ENCODE peak calls at places on chromosomes 12 and 14, in eight cellular contexts. One of them, this sample, is unnamed.

GRCh38 chr12:54173906-54174471 is 14.8 kb downstream of the SMUG1 start:
- DNase-seq in K562: no peak
- DNase-seq in astrocyte: no peak
- DNase-seq in GM12878: no peak
- DNase-seq in CD8-positive, alpha-beta T cell: no peak
- DNase-seq in spleen: no peak
- DNase-seq in stomach: no peak
- DNase-seq in body of pancreas: no peak
- DNase-seq in this sample: no peak

GRCh38 chr12:8722286-8722685 is 24.5 kb downstream of the RIMKLB start:
- DNase-seq in K562: no peak
- DNase-seq in astrocyte: no peak
- DNase-seq in GM12878: no peak
- DNase-seq in CD8-positive, alpha-beta T cell: no peak
- DNase-seq in spleen: no peak
- DNase-seq in stomach: no peak
- DNase-seq in body of pancreas: no peak
- DNase-seq in this sample: no peak

GRCh38 chr12:6295187-6295811 is 15.2 kb upstream of the PLEKHG6 start:
- DNase-seq in K562: peak
- DNase-seq in astrocyte: peak
- DNase-seq in GM12878: no peak
- DNase-seq in CD8-positive, alpha-beta T cell: no peak
- DNase-seq in spleen: no peak
- DNase-seq in stomach: peak
- DNase-seq in body of pancreas: peak
- DNase-seq in this sample: peak

GRCh38 chr14:99213101-99213500 is 58.9 kb downstream of the BCL11B start:
- DNase-seq in K562: no peak
- DNase-seq in astrocyte: peak
- DNase-seq in GM12878: no peak
- DNase-seq in CD8-positive, alpha-beta T cell: peak
- DNase-seq in spleen: peak
- DNase-seq in stomach: no peak
- DNase-seq in body of pancreas: no peak
- DNase-seq in this sample: no peak

GRCh38 chr14:104094709-104095425 is 9.4 kb downstream of the ASPG start:
- DNase-seq in K562: peak
- DNase-seq in astrocyte: no peak
- DNase-seq in GM12878: no peak
- DNase-seq in CD8-positive, alpha-beta T cell: peak
- DNase-seq in spleen: peak
- DNase-seq in stomach: peak
- DNase-seq in body of pancreas: peak
- DNase-seq in this sample: peak

GRCh38 chr14:99737451-99737951 is 53.4 kb downstream of the CYP46A1 start:
- DNase-seq in K562: no peak
- DNase-seq in astrocyte: no peak
- DNase-seq in GM12878: no peak
- DNase-seq in CD8-positive, alpha-beta T cell: no peak
- DNase-seq in spleen: no peak
- DNase-seq in stomach: peak
- DNase-seq in body of pancreas: peak
- DNase-seq in this sample: no peak

GRCh38 chr14:104799657-104800599 is 973 bp upstream of the ZBTB42 start:
- DNase-seq in K562: peak
- DNase-seq in astrocyte: peak
- DNase-seq in GM12878: no peak
- DNase-seq in CD8-positive, alpha-beta T cell: peak
- DNase-seq in spleen: peak
- DNase-seq in stomach: peak
- DNase-seq in body of pancreas: peak
- DNase-seq in this sample: peak

GRCh38 chr12:92943482-92944250 is 14.6 kb upstream of the EEA1 start:
- DNase-seq in K562: peak
- DNase-seq in astrocyte: peak
- DNase-seq in GM12878: no peak
- DNase-seq in CD8-positive, alpha-beta T cell: no peak
- DNase-seq in spleen: no peak
- DNase-seq in stomach: no peak
- DNase-seq in body of pancreas: no peak
- DNase-seq in this sample: no peak

GRCh38 chr12:12376636-12377448 is 20.0 kb downstream of the BORCS5 start:
- DNase-seq in K562: peak
- DNase-seq in astrocyte: peak
- DNase-seq in GM12878: peak
- DNase-seq in CD8-positive, alpha-beta T cell: no peak
- DNase-seq in spleen: no peak
- DNase-seq in stomach: no peak
- DNase-seq in body of pancreas: peak
- DNase-seq in this sample: peak

GRCh38 chr12:12384601-12385321 is 27.9 kb downstream of the BORCS5 start:
- DNase-seq in K562: peak
- DNase-seq in astrocyte: no peak
- DNase-seq in GM12878: no peak
- DNase-seq in CD8-positive, alpha-beta T cell: peak
- DNase-seq in spleen: no peak
- DNase-seq in stomach: no peak
- DNase-seq in body of pancreas: no peak
- DNase-seq in this sample: no peak

GRCh38 chr12:12380949-12381593 is 24.2 kb downstream of the BORCS5 start:
- DNase-seq in K562: no peak
- DNase-seq in astrocyte: no peak
- DNase-seq in GM12878: no peak
- DNase-seq in CD8-positive, alpha-beta T cell: no peak
- DNase-seq in spleen: no peak
- DNase-seq in stomach: no peak
- DNase-seq in body of pancreas: no peak
- DNase-seq in this sample: no peak

GRCh38 chr12:12381982-12382381 is 25.1 kb downstream of the BORCS5 start:
- DNase-seq in K562: peak
- DNase-seq in astrocyte: no peak
- DNase-seq in GM12878: no peak
- DNase-seq in CD8-positive, alpha-beta T cell: no peak
- DNase-seq in spleen: no peak
- DNase-seq in stomach: no peak
- DNase-seq in body of pancreas: no peak
- DNase-seq in this sample: no peak

DNA sequence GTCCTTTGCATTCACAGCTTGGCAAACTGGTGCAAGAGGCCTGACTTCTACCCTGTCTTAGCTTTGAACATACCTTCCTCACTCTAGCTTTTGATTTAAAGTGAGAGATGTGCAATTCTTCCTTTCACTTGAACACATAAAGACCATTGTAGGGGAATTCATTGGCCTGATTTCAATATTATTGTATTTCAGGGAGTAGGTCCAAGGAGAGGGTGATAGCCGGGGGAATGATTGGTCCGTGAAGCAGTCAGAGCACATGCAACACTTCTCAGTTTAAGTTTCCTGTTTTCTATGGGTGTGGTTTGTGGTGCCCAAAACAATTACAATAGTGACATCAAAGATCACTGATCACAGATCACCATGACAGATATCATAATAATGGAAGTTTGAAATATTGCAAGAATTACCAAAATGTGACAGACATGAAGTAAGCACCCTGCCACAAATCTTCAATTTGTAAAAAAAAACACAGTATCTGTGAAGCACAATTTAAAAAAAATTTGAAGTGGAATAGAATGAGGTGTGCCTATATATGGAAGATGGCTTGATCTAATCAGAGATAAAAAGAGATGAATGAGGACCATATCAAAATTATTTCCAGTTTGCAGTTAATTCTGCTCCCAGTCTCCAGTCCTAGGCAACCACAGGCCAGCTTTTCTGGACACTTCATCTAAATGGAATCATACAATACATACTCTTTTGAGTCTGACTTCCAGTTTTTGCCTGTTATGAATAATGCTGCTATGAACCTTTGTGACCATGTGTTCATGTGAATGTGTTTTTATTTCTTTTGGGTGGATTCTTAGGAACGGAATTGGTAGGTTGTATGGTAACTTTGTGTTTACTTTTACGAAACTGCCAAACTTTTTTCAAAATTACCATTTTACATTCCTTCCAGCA is 23.2 kb downstream of the BORCS5 start:
- DNase-seq in K562: no peak
- DNase-seq in astrocyte: no peak
- DNase-seq in GM12878: no peak
- DNase-seq in CD8-positive, alpha-beta T cell: peak
- DNase-seq in spleen: no peak
- DNase-seq in stomach: no peak
- DNase-seq in body of pancreas: no peak
- DNase-seq in this sample: no peak
- H3K27ac ChIP-seq in K562: no peak
- H3K27ac ChIP-seq in astrocyte: no peak
- H3K27ac ChIP-seq in GM12878: peak
- H3K27ac ChIP-seq in CD8-positive, alpha-beta T cell: peak
- H3K27ac ChIP-seq in spleen: peak
- H3K27ac ChIP-seq in stomach: peak
- H3K27ac ChIP-seq in body of pancreas: peak
- H3K27ac ChIP-seq in this sample: no peak

GRCh38 chr14:88270781-88271180 is 52.3 kb downstream of the KCNK10 start:
- DNase-seq in K562: no peak
- DNase-seq in astrocyte: no peak
- DNase-seq in GM12878: no peak
- DNase-seq in CD8-positive, alpha-beta T cell: no peak
- DNase-seq in spleen: no peak
- DNase-seq in stomach: peak
- DNase-seq in body of pancreas: peak
- DNase-seq in this sample: no peak
- H3K27ac ChIP-seq in K562: no peak
- H3K27ac ChIP-seq in astrocyte: no peak
- H3K27ac ChIP-seq in GM12878: no peak
- H3K27ac ChIP-seq in CD8-positive, alpha-beta T cell: no peak
- H3K27ac ChIP-seq in spleen: no peak
- H3K27ac ChIP-seq in stomach: no peak
- H3K27ac ChIP-seq in body of pancreas: peak
- H3K27ac ChIP-seq in this sample: no peak

GRCh38 chr14:92460916-92461579 is 52.5 kb upstream of the RIN3 start:
- DNase-seq in K562: no peak
- DNase-seq in astrocyte: peak
- DNase-seq in GM12878: peak
- DNase-seq in CD8-positive, alpha-beta T cell: no peak
- DNase-seq in spleen: no peak
- DNase-seq in stomach: peak
- DNase-seq in body of pancreas: peak
- DNase-seq in this sample: peak

GRCh38 chr14:92460541-92460915 is 53.1 kb upstream of the RIN3 start:
- DNase-seq in K562: no peak
- DNase-seq in astrocyte: no peak
- DNase-seq in GM12878: no peak
- DNase-seq in CD8-positive, alpha-beta T cell: no peak
- DNase-seq in spleen: no peak
- DNase-seq in stomach: peak
- DNase-seq in body of pancreas: no peak
- DNase-seq in this sample: no peak

GRCh38 chr14:92458959-92459478 is 54.6 kb upstream of the RIN3 start:
- DNase-seq in K562: no peak
- DNase-seq in astrocyte: no peak
- DNase-seq in GM12878: no peak
- DNase-seq in CD8-positive, alpha-beta T cell: no peak
- DNase-seq in spleen: peak
- DNase-seq in stomach: no peak
- DNase-seq in body of pancreas: no peak
- DNase-seq in this sample: no peak

GRCh38 chr14:92458136-92458958 is 55.2 kb upstream of the RIN3 start:
- DNase-seq in K562: no peak
- DNase-seq in astrocyte: no peak
- DNase-seq in GM12878: no peak
- DNase-seq in CD8-positive, alpha-beta T cell: no peak
- DNase-seq in spleen: no peak
- DNase-seq in stomach: no peak
- DNase-seq in body of pancreas: no peak
- DNase-seq in this sample: no peak

DNA sequence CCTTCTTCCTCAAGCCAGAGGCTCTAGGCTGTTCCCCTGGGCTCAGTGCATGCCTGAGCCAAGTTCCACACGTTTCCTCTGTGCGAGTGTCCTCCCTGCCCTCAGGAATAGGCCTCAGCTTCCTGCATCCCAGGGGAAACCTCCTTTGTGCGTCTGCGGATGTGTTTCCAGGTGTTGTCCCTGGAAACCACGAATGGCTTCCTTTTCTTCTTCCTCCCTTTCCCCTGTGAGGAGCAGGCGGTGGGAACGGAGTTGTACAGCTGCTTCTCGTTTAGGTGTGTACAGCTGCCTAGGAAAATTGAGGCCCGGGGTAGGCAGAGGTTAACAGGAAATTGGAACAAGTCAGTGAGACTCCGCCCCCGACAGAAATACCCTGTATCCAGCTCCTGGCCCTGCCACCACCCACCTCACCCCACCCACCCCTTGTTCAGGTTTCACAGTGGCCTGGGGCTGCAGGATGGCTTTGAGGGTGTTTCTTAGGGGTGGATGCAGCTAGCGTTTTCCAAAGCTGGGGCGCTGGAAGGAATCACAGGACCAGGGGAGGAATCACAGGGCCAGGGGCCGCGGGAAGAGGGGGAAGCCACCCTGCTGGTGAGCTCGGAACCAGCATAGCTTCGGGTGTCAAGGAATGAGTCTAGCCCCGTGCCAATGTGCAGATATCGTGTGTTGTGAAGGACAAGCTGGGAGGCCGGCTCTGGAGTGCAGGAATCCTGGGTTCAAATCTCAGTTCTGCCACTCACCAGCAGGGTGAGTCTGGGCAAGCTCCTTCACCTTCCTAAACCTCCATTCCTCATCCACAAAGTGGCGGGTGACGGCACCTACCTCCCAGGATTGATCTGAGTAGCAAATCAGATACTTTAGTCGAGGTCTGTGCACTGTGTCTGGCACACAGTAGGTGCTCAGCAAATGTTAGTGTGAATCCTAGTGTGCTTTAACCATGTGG is 53.8 kb upstream of the RIN3 start:
- DNase-seq in K562: no peak
- DNase-seq in astrocyte: no peak
- DNase-seq in GM12878: no peak
- DNase-seq in CD8-positive, alpha-beta T cell: no peak
- DNase-seq in spleen: no peak
- DNase-seq in stomach: no peak
- DNase-seq in body of pancreas: no peak
- DNase-seq in this sample: no peak
- H3K27ac ChIP-seq in K562: no peak
- H3K27ac ChIP-seq in astrocyte: no peak
- H3K27ac ChIP-seq in GM12878: no peak
- H3K27ac ChIP-seq in CD8-positive, alpha-beta T cell: no peak
- H3K27ac ChIP-seq in spleen: peak
- H3K27ac ChIP-seq in stomach: peak
- H3K27ac ChIP-seq in body of pancreas: no peak
- H3K27ac ChIP-seq in this sample: no peak

DNA sequence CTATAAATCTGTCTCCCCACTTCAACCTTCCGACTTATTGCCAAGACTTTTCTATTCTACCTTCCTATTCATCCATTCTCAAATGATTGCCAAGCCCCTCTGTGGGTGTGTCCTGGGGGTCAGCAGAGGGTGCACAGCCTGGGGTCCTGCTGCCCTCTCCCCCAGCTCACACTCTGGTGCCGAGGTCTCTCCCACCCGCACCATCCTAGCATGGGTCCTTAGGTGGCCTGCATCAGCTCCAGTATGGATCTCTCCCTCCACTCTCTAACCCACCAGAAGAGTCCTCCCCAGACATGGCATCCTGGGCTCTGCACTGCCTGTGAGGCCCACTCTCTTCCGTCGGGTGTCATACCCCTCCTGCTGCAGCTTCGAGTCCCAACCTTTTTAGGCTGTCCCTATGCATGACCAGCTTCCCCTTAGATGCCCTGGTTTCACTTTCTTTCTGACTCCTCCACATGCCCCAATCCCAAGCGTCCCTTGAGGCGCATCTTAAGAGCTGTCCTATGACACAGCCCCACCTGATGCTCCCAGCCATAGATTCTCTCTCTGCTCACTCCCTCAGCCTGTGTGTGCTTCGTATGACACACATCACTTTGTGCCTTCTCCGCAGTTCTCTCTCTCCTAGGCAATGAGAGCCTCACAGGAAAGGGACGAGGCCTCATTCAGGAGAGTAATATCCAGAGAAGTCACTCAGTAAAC is 43.9 kb downstream of the GIT2 start:
- DNase-seq in K562: no peak
- DNase-seq in astrocyte: no peak
- DNase-seq in GM12878: peak
- DNase-seq in CD8-positive, alpha-beta T cell: no peak
- DNase-seq in spleen: no peak
- DNase-seq in stomach: no peak
- DNase-seq in body of pancreas: no peak
- DNase-seq in this sample: no peak
- H3K27ac ChIP-seq in K562: no peak
- H3K27ac ChIP-seq in astrocyte: peak
- H3K27ac ChIP-seq in GM12878: no peak
- H3K27ac ChIP-seq in CD8-positive, alpha-beta T cell: no peak
- H3K27ac ChIP-seq in spleen: peak
- H3K27ac ChIP-seq in stomach: peak
- H3K27ac ChIP-seq in body of pancreas: peak
- H3K27ac ChIP-seq in this sample: peak